ENCODE peak calls at places on chromosome 21, in four cellular contexts. F, Q, M and H are unnamed samples.

GRCh38 chr21:16457498-16457897 is 727.7 kb downstream of the USP25 start:
- DNase-seq in M (no peak), F (no peak), Q (no peak), H (no peak)

GRCh38 chr21:16742116-16742515 is 770.7 kb upstream of the CXADR start:
- DNase-seq in Q (peak; percentile 13), F (no peak), M (peak; percentile 14), H (peak; percentile 58)

GRCh38 chr21:33042812-33043211 is 17.1 kb downstream of the OLIG2 start:
- DNase-seq in Q (no peak), M (peak; percentile 95), F (peak; percentile 91), H (no peak)

GRCh38 chr21:41803316-41803715 is 36.5 kb upstream of the RIPK4 start:
- DNase-seq in Q (no peak), F (no peak), M (peak; percentile 15), H (no peak)

GRCh38 chr21:41199588-41199987 is 31.6 kb downstream of the BACE2 start:
- DNase-seq in Q (no peak), M (no peak), F (no peak), H (no peak)

GRCh38 chr21:42043201-42043895 is 27.8 kb upstream of the UMODL1 start:
- DNase-seq in Q (no peak), F (no peak), M (no peak), H (no peak)

GRCh38 chr21:27564684-27565280 is 597.9 kb upstream of the ADAMTS5 start:
- DNase-seq in Q (peak; percentile 23), F (no peak), M (peak; percentile 68), H (peak; percentile 50)

GRCh38 chr21:45516071-45516670 is 26.1 kb downstream of the SLC19A1 start:
- DNase-seq in F (no peak), Q (peak; percentile 13), M (no peak), H (no peak)

GRCh38 chr21:45207839-45208626 is 79.7 kb downstream of the POFUT2 start:
- DNase-seq in Q (no peak), M (no peak), F (no peak), H (no peak)

GRCh38 chr21:44402323-44403105 is 49.1 kb downstream of the TRPM2 start:
- DNase-seq in F (no peak), M (no peak), Q (no peak), H (no peak)

GRCh38 chr21:41768371-41769042 is 1.7 kb upstream of the RIPK4 start:
- DNase-seq in M (peak; percentile 56), F (peak; percentile 51), Q (no peak), H (no peak)

GRCh38 chr21:44618909-44619308 is 7.0 kb downstream of the KRTAP10-8 start:
- DNase-seq in Q (no peak), F (no peak), M (no peak), H (no peak)

GRCh38 chr21:17738171-17738953 is 80.8 kb downstream of the C21orf91 start:
- DNase-seq in Q (no peak), F (no peak), M (peak; percentile 18), H (no peak)

GRCh38 chr21:21730524-21730923 is 732.3 kb downstream of the NCAM2 start:
- DNase-seq in F (no peak), M (no peak), Q (no peak), H (no peak)

GRCh38 chr21:45406801-45407628 is 2.0 kb downstream of the COL18A1 start:
- DNase-seq in Q (peak; percentile 14), F (no peak), M (peak; percentile 46), H (no peak)

GRCh38 chr21:36783612-36784383 is 84.9 kb downstream of the SIM2 start:
- DNase-seq in F (peak; percentile 63), M (peak; percentile 80), Q (no peak), H (no peak)

GRCh38 chr21:38261851-38262250 is 5.1 kb downstream of the KCNJ15 start:
- DNase-seq in Q (no peak), M (no peak), F (no peak), H (no peak)

GRCh38 chr21:38349111-38349746 is 92.4 kb downstream of the KCNJ15 start:
- DNase-seq in M (peak; percentile 99), Q (no peak), F (no peak), H (no peak)

GRCh38 chr21:45306832-45307571 is 19.3 kb upstream of the POFUT2 start:
- DNase-seq in M (peak; percentile 92), Q (peak; percentile 86), F (no peak), H (peak; percentile 70)

GRCh38 chr21:45152265-45152746 is 77.9 kb downstream of the ADARB1 start:
- DNase-seq in F (no peak), Q (peak; percentile 33), M (peak; percentile 26), H (no peak)

GRCh38 chr21:14889080-14889805 is 175.6 kb downstream of the NRIP1 start:
- DNase-seq in F (no peak), Q (no peak), M (peak; percentile 84), H (no peak)

GRCh38 chr21:35796834-35797233 is 263.5 kb downstream of the SETD4 start:
- DNase-seq in F (no peak), Q (no peak), M (no peak), H (no peak)

GRCh38 chr21:45818276-45818903 is 163.2 kb upstream of the COL6A1 start:
- DNase-seq in M (no peak), F (peak; percentile 37), Q (no peak), H (no peak)

GRCh38 chr21:35333831-35334593 is 284.9 kb upstream of the RUNX1 start:
- DNase-seq in M (no peak), F (no peak), Q (peak; percentile 24), H (no peak)

GRCh38 chr21:44890338-44890931 is 16.9 kb upstream of the PTTG1IP start:
- DNase-seq in F (no peak), Q (peak; percentile 11), M (no peak), H (no peak)

GRCh38 chr21:42739061-42739931 is 85.9 kb downstream of the PDE9A start:
- DNase-seq in M (no peak), Q (no peak), F (peak; percentile 41), H (no peak)

GRCh38 chr21:45382698-45383000 is 22.3 kb upstream of the COL18A1 start:
- DNase-seq in Q (no peak), M (no peak), F (no peak), H (no peak)

GRCh38 chr21:45457832-45458172 is 52.8 kb downstream of the COL18A1 start:
- DNase-seq in Q (peak; percentile 6), M (no peak), F (no peak), H (no peak)

GRCh38 chr21:31957631-31958030 is 84.8 kb downstream of the HUNK start:
- DNase-seq in M (no peak), F (no peak), Q (no peak), H (no peak)